ENCODE peak calls at places on chromosomes 7 and 10, in four cellular contexts. Z, L, F and K are unnamed samples.

GRCh38 chr7:41003031-41003925 is 699.6 kb downstream of the INHBA start:
- DNase-seq in Z (no peak), L (peak; percentile 83), F (peak; percentile 34), K (no peak)

GRCh38 chr10:72297281-72297967 is 23.7 kb downstream of the DDIT4 start:
- DNase-seq in Z (peak; percentile 94), L (no peak), F (peak; percentile 90), K (peak; percentile 87)

GRCh38 chr7:130721486-130722277 is 12.3 kb downstream of the KLF14 start:
- DNase-seq in Z (no peak), L (peak; percentile 70), F (peak; percentile 50), K (no peak)

GRCh38 chr10:17025444-17026295 is 103.9 kb downstream of the CUBN start:
- DNase-seq in Z (peak; percentile 46), L (no peak), F (peak; percentile 54), K (peak; percentile 28)

GRCh38 chr10:72740526-72740925 is 48.6 kb downstream of the MCU start:
- DNase-seq in Z (no peak), L (no peak), F (peak; percentile 27), K (no peak)

GRCh38 chr7:30844916-30845315 is 66.7 kb upstream of the AQP1 start:
- DNase-seq in Z (no peak), L (no peak), F (no peak), K (no peak)

GRCh38 chr7:30852360-30852709 is 59.3 kb upstream of the AQP1 start:
- DNase-seq in Z (no peak), L (no peak), F (no peak), K (no peak)

GRCh38 chr7:150411606-150412005 is 32.5 kb downstream of the ZNF775 start:
- DNase-seq in Z (no peak), L (no peak), F (no peak), K (no peak)

GRCh38 chr7:156218544-156219306 is 406.5 kb upstream of the SHH start:
- DNase-seq in Z (no peak), L (no peak), F (no peak), K (no peak)

GRCh38 chr7:33039905-33040292 is 22.7 kb downstream of the NT5C3A start:
- DNase-seq in Z (no peak), L (no peak), F (no peak), K (no peak)

GRCh38 chr10:132308588-132309451 is 1.1 kb upstream of the STK32C start:
- DNase-seq in Z (no peak), L (peak; percentile 54), F (no peak), K (no peak)

GRCh38 chr7:83038787-83039186 is 123.9 kb downstream of the PCLO start:
- DNase-seq in Z (no peak), L (no peak), F (no peak), K (no peak)

GRCh38 chr7:5598769-5599371 is 175.2 kb upstream of the TNRC18 start:
- DNase-seq in Z (no peak), L (peak; percentile 48), F (no peak), K (no peak)

GRCh38 chr7:35839860-35840854 is 39.3 kb downstream of the SEPTIN7 start:
- DNase-seq in Z (no peak), L (no peak), F (no peak), K (no peak)

GRCh38 chr10:49243139-49243538 is 54.9 kb upstream of the TMEM273 start:
- DNase-seq in Z (no peak), L (no peak), F (no peak), K (no peak)

GRCh38 chr10:26573674-26574073 is 123.8 kb upstream of the PDSS1 start:
- DNase-seq in Z (no peak), L (peak; percentile 32), F (no peak), K (no peak)

GRCh38 chr7:139133335-139134139 is 24.0 kb upstream of the ZC3HAV1 start:
- DNase-seq in Z (peak; percentile 80), L (peak; percentile 85), F (peak; percentile 87), K (peak; percentile 80)

GRCh38 chr10:43044444-43045245 is 32.2 kb upstream of the RET start:
- DNase-seq in Z (no peak), L (no peak), F (no peak), K (no peak)

GRCh38 chr10:78196964-78197363 is 163.3 kb downstream of the RPS24 start:
- DNase-seq in Z (no peak), L (no peak), F (no peak), K (no peak)

GRCh38 chr7:112112822-112113255 is 93.4 kb downstream of the DOCK4 start:
- DNase-seq in Z (no peak), L (no peak), F (no peak), K (no peak)

GRCh38 chr7:44935016-44935415 is 43.8 kb downstream of the MYO1G start:
- DNase-seq in Z (no peak), L (no peak), F (no peak), K (no peak)

GRCh38 chr7:42010751-42011150 is 226.3 kb downstream of the GLI3 start:
- DNase-seq in Z (no peak), L (no peak), F (no peak), K (no peak)

GRCh38 chr7:76291346-76292205 is 10.9 kb upstream of the HSPB1 start:
- DNase-seq in Z (peak; percentile 78), L (peak; percentile 93), F (peak; percentile 93), K (peak; percentile 79)

GRCh38 chr10:132884041-132884440 is 58.3 kb downstream of the CFAP46 start:
- DNase-seq in Z (no peak), L (peak; percentile 7), F (no peak), K (no peak)

GRCh38 chr10:82394987-82395386 is 520.0 kb downstream of the NRG3 start:
- DNase-seq in Z (no peak), L (no peak), F (no peak), K (no peak)

GRCh38 chr10:88707429-88708110 is 1.5 kb downstream of the LIPK start:
- DNase-seq in Z (no peak), L (no peak), F (no peak), K (no peak)

GRCh38 chr10:132269286-132270230 is 38.2 kb downstream of the STK32C start:
- DNase-seq in Z (no peak), L (no peak), F (peak; percentile 1), K (no peak)

GRCh38 chr7:102456327-102456726 is 8.3 kb downstream of the ALKBH4 start:
- DNase-seq in Z (no peak), L (no peak), F (no peak), K (no peak)

GRCh38 chr7:130974169-130974568 is 240.2 kb upstream of the KLF14 start:
- DNase-seq in Z (no peak), L (no peak), F (no peak), K (no peak)

GRCh38 chr10:23094786-23095403 is 484 bp upstream of the MSRB2 start:
- DNase-seq in Z (no peak), L (no peak), F (no peak), K (no peak)

GRCh38 chr10:125812128-125812527 is 10.9 kb downstream of the UROS start:
- DNase-seq in Z (no peak), L (no peak), F (no peak), K (no peak)

GRCh38 chr7:32588657-32589056 is 93.4 kb downstream of the AVL9 start:
- DNase-seq in Z (no peak), L (no peak), F (no peak), K (no peak)